ENCODE peak calls at places on chromosomes 7 and 10, in seven cellular contexts. M, X, H, Y, J, C and O are unnamed samples.

GRCh38 chr7:151301471-151302462 is 39.8 kb upstream of the NUB1 start:
- DNase-seq in X (no peak), Y (no peak), J (no peak), C (no peak), M (no peak), H (no peak), O (no peak)

GRCh38 chr10:131257027-131257426 is 54.5 kb downstream of the TCERG1L start:
- DNase-seq in Y (peak; percentile 60), X (no peak), C (no peak), H (no peak), J (no peak), M (no peak), O (no peak)

GRCh38 chr7:116834815-116835533 is 27.4 kb upstream of the CAPZA2 start:
- DNase-seq in X (peak; percentile 48), M (no peak), J (peak; percentile 74), Y (no peak), H (peak; percentile 28), C (no peak), O (peak; percentile 74)

GRCh38 chr7:91266067-91266930 is 2.1 kb downstream of the FZD1 start:
- DNase-seq in H (peak; percentile 25), X (peak; percentile 20), M (no peak), Y (peak; percentile 89), C (peak; percentile 50), J (peak; percentile 19), O (no peak)

GRCh38 chr10:113945075-113945686 is 90.7 kb downstream of the NHLRC2 start:
- DNase-seq in Y (no peak), X (peak; percentile 68), M (no peak), C (no peak), J (peak; percentile 68), H (no peak), O (peak; percentile 44)

GRCh38 chr10:99667108-99667751 is 7.9 kb downstream of the ENTPD7 start:
- DNase-seq in X (peak; percentile 97), M (no peak), H (no peak), Y (no peak), J (no peak), C (no peak), O (peak; percentile 64)

GRCh38 chr10:10897400-10897799 is 120.3 kb upstream of the CELF2 start:
- DNase-seq in C (no peak), X (no peak), J (no peak), M (no peak), H (no peak), Y (no peak), O (no peak)

GRCh38 chr7:32948202-32948601 is 9.0 kb upstream of the FKBP9 start:
- DNase-seq in H (no peak), C (no peak), J (no peak), Y (no peak), M (no peak), X (no peak), O (no peak)

GRCh38 chr7:103148131-103148993 is 537 bp downstream of the NAPEPLD start:
- DNase-seq in X (no peak), Y (no peak), J (peak; percentile 3), H (no peak), M (no peak), C (no peak), O (peak; percentile 22)

GRCh38 chr10:23754179-23754578 is 315.3 kb downstream of the OTUD1 start:
- DNase-seq in J (no peak), Y (no peak), C (no peak), X (no peak), H (no peak), M (no peak), O (no peak)

GRCh38 chr7:98056580-98056979 is 50.1 kb upstream of the LMTK2 start:
- DNase-seq in M (no peak), H (no peak), Y (no peak), C (no peak), J (no peak), X (no peak), O (peak; percentile 92)

GRCh38 chr7:157513682-157514081 is 176.9 kb downstream of the DNAJB6 start:
- DNase-seq in X (no peak), M (no peak), C (no peak), Y (no peak), J (no peak), H (no peak), O (no peak)

GRCh38 chr7:31192996-31193395 is 140.9 kb downstream of the ADCYAP1R1 start:
- DNase-seq in M (peak; percentile 78), Y (peak; percentile 81), J (peak; percentile 37), H (peak; percentile 53), X (peak; percentile 14), C (peak; percentile 94), O (peak; percentile 15)

GRCh38 chr10:119758448-119758847 is 32.6 kb downstream of the INPP5F start:
- DNase-seq in Y (no peak), J (no peak), H (no peak), X (no peak), M (no peak), C (no peak), O (no peak)

GRCh38 chr7:139602143-139602722 is 78.7 kb downstream of the CLEC2L start:
- DNase-seq in J (no peak), M (no peak), X (peak; percentile 25), Y (no peak), C (peak; percentile 58), H (no peak), O (no peak)

GRCh38 chr10:22620140-22620857 is 94.1 kb downstream of the PIP4K2A start:
- DNase-seq in H (peak; percentile 78), J (peak; percentile 42), M (peak; percentile 57), X (peak; percentile 97), Y (peak; percentile 94), C (no peak), O (peak; percentile 72)

GRCh38 chr7:50349963-50350944 is 45.7 kb downstream of the IKZF1 start:
- DNase-seq in M (no peak), J (no peak), X (no peak), C (no peak), Y (no peak), H (no peak), O (no peak)

GRCh38 chr7:151043959-151044358 is 4.4 kb upstream of the ASIC3 start:
- DNase-seq in X (no peak), J (no peak), M (no peak), C (no peak), Y (no peak), H (no peak), O (no peak)

GRCh38 chr10:13990918-13991317 is 339.8 kb downstream of the FRMD4A start:
- DNase-seq in M (no peak), J (no peak), C (no peak), Y (no peak), X (peak; percentile 80), H (peak; percentile 48), O (no peak)
- H3K27me3 ChIP-seq in M (no peaks in the 10 kb centered on the region), J (no peaks in the 10 kb centered on the region), C (no peaks in the 10 kb centered on the region), Y (no peaks in the 10 kb centered on the region), X (no peaks in the 10 kb centered on the region), H (no peaks in the 10 kb centered on the region), O (no peaks in the 10 kb centered on the region)

DNA sequence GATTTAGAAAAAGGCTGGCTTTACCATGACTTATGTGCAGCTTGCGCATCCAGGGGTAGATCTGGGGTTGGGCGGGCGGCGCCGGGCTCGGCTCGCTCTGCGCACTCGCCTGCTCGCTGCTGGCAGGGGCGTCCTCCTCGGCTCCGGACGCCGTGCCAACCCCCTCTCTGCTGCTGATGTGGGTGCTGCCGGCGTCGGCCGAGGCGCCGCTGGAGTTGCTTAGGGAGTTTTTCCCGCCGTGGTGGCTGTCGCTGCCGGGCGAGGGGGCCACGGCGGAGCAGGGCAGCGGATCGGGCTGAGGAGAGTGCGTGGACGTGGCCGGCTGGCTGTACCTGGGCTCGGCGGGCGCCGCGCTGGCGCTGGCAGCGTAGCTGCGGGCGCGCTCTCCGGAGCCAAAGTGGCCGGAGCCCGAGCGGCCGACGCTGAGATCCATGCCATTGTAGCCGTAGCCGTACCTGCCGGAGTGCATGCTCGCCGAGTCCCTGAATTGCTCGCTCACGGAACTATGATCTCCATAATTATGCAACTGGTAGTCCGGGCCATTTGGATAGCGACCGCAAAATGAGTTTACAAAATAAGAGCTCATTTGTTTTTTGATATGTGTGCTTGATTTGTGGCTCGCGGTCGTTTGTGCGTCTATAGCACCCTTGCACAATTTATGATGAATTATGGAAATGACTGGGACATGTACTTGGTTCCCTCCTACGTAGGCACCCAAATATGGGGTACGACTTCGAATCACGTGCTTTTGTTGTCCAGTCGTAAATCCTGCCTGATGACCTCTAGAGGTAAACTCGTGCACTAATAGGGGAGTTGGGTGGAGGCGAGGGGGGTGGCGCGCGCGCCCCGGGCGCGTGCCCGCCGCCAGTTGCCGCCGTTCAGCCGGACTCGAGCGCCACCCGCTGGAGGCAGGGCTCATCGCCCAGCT is at the start of gene HOXA5:
- DNase-seq in C (peak; percentile 90), X (peak; percentile 92), J (peak; percentile 85), H (no peak), M (no peak), Y (peak; percentile 92), O (peak; percentile 96)
- H3K27me3 ChIP-seq in C (peaks cover 100% of the 10 kb centered on the region), X (peaks cover 96% of the 10 kb centered on the region), J (no peaks in the 10 kb centered on the region), H (peaks cover 100% of the 10 kb centered on the region), M (no peaks in the 10 kb centered on the region), Y (no peaks in the 10 kb centered on the region), O (no peaks in the 10 kb centered on the region)

GRCh38 chr7:101169838-101170531 is 4.6 kb upstream of the VGF start:
- DNase-seq in C (peak; percentile 81), H (peak; percentile 63), J (peak; percentile 81), Y (peak; percentile 92), X (no peak), M (peak; percentile 90), O (no peak)
- H3K27me3 ChIP-seq in C (peaks cover 100% of the 10 kb centered on the region), H (peaks cover 100% of the 10 kb centered on the region), J (peaks cover 88% of the 10 kb centered on the region), Y (no peaks in the 10 kb centered on the region), X (peaks cover 56% of the 10 kb centered on the region), M (peaks cover 84% of the 10 kb centered on the region), O (peaks cover 95% of the 10 kb centered on the region)

GRCh38 chr7:108454317-108454673 is 1.9 kb downstream of the NRCAM start:
- DNase-seq in Y (no peak), J (no peak), H (no peak), M (no peak), C (no peak), X (no peak), O (no peak)
- H3K27me3 ChIP-seq in Y (no peaks in the 10 kb centered on the region), J (peaks cover 40% of the 10 kb centered on the region), H (peaks cover 100% of the 10 kb centered on the region), M (peaks cover 58% of the 10 kb centered on the region), C (peaks cover 55% of the 10 kb centered on the region), X (peaks cover 28% of the 10 kb centered on the region), O (peaks cover 60% of the 10 kb centered on the region)

GRCh38 chr10:70328018-70328417 is 44.2 kb upstream of the NPFFR1 start:
- DNase-seq in M (no peak), H (no peak), J (no peak), X (no peak), C (no peak), Y (no peak), O (no peak)
- H3K27me3 ChIP-seq in M (no peaks in the 10 kb centered on the region), H (no peaks in the 10 kb centered on the region), J (no peaks in the 10 kb centered on the region), X (no peaks in the 10 kb centered on the region), C (no peaks in the 10 kb centered on the region), Y (no peaks in the 10 kb centered on the region), O (no peaks in the 10 kb centered on the region)

DNA sequence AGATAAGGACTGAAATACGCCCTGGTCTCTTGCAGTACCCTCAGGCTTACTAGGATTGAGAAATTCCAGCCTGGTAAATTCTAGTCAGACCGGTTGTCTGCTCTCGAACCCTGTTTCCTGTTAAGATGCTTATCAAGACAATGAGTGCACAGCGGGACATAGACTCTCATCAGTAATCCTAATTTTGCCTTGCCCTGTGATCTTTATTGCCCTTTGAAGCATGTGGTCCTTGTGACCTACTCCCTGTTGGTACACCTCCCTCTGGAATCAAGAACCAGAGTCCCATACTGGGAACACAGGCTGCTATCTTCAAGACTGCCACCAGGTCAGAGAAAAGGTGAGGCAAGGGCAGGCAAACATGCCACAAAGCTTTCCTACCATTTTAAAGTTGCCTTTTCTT is 7.2 kb downstream of the C10orf53 start:
- DNase-seq in Y (no peak), J (no peak), X (no peak), M (no peak), C (no peak), H (no peak), O (no peak)
- H3K27me3 ChIP-seq in Y (no peaks in the 10 kb centered on the region), J (peaks cover 3% of the 10 kb centered on the region), X (peaks cover 22% of the 10 kb centered on the region), M (peaks cover 9% of the 10 kb centered on the region), C (peaks cover 59% of the 10 kb centered on the region), H (peaks cover 51% of the 10 kb centered on the region), O (peaks cover 52% of the 10 kb centered on the region)